ENCODE peak calls at places on chromosomes 3 and 15, in four cellular contexts. U is astrocyte of the cerebellum, S is choroid plexus epithelial cell, M is natural killer cell. D is an unnamed sample.

GRCh38 chr15:90866161-90866715 is 2.1 kb upstream of the FURIN start:
- DNase-seq in U (no peak), S (no peak), M (no peak), D (no peak)

GRCh38 chr3:172192830-172193415 is 153.5 kb downstream of the FNDC3B start:
- DNase-seq in U (no peak), S (no peak), M (no peak), D (no peak)

GRCh38 chr3:170740726-170741591 is 129.0 kb downstream of the RPL22L1 start:
- DNase-seq in U (peak), S (peak), M (no peak), D (peak)

GRCh38 chr3:194775266-194775665 is 89.6 kb downstream of the FAM43A start:
- DNase-seq in U (no peak), S (no peak), M (no peak), D (no peak)

GRCh38 chr3:73848173-73848751 is 223.5 kb upstream of the PDZRN3 start:
- DNase-seq in U (peak), S (peak), M (no peak), D (peak)

GRCh38 chr15:74326759-74327158 is 40.7 kb downstream of the CYP11A1 start:
- DNase-seq in U (no peak), S (peak), M (no peak), D (no peak)

GRCh38 chr15:57319919-57320542 is 56.3 kb upstream of the CGNL1 start:
- DNase-seq in U (no peak), S (no peak), M (no peak), D (no peak)

GRCh38 chr3:194993896-194994295 is 277.1 kb downstream of the XXYLT1 start:
- DNase-seq in U (no peak), S (no peak), M (no peak), D (no peak)

GRCh38 chr15:66293419-66294156 is at the start of gene DIS3L:
- DNase-seq in U (no peak), S (peak), M (peak), D (peak)

DNA sequence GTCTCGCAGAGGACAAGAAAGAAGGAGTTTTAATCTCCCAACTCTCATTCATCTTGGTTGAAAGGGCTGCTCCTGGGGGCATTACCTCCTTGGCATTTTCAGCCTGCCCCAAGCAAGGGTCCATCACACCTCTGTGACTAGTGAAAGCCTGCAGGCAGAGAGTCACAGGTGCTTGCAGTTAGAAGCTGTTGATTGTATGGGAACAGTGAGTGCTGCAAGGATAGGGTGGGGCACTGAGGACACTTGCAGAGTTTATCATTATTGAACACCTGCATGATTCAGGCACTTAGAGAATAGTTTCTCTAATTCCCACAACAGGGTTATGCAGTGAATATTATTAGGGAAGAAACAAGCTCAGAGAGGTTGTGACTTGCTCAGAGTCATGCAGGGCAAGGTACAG is 41.7 kb upstream of the IGF2BP2 start:
- DNase-seq in U (no peak), S (no peak), M (no peak), D (no peak)
- TF ChIP-seq CTCF in U (no peak), S (no peak), M (no peak), D (no peak)

GRCh38 chr3:179027326-179027900 is 44.2 kb downstream of the ZMAT3 start:
- DNase-seq in U (no peak), S (peak), M (no peak), D (peak)
- TF ChIP-seq CTCF in U (no peak), S (peak), M (no peak), D (peak)

GRCh38 chr3:63661242-63661641 is 8.8 kb downstream of the SNTN start:
- DNase-seq in U (no peak), S (peak), M (no peak), D (no peak)
- TF ChIP-seq CTCF in U (no peak), S (peak), M (no peak), D (peak)

GRCh38 chr15:101019351-101019750 is 100.2 kb downstream of the LRRK1 start:
- DNase-seq in U (no peak), S (no peak), M (no peak), D (no peak)

GRCh38 chr15:101016581-101016980 is 97.4 kb downstream of the LRRK1 start:
- DNase-seq in U (no peak), S (no peak), M (no peak), D (no peak)

GRCh38 chr15:101017935-101018849 is 99.0 kb downstream of the LRRK1 start:
- DNase-seq in U (no peak), S (peak), M (no peak), D (no peak)

GRCh38 chr15:101014921-101015841 is 96.0 kb downstream of the LRRK1 start:
- DNase-seq in U (peak), S (peak), M (peak), D (peak)

GRCh38 chr15:101017041-101017754 is 98.0 kb downstream of the LRRK1 start:
- DNase-seq in U (no peak), S (peak), M (no peak), D (no peak)
- TF ChIP-seq CTCF in U (no peak), S (peak), M (no peak), D (peak)

DNA sequence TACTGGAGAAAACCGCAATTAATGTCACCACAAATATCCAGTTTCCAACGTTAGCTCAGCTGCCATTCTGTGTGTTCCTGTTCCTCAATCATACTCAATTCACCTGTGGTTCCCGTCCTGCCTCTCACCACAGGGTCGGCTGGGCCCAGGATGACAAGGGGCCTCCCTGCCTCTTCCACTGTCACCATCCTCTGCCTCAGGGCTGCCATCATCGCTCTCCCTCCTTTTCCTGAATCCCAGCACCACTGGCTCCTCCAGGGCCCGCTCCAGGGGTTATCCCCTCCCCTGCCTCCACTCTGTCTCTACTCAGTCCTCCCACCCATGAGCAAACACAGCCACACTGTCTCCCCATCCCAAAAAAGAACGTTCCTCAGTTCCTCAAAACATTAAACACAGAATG is 170.9 kb upstream of the NSMCE3 start:
- DNase-seq in U (no peak), S (no peak), M (no peak), D (no peak)
- TF ChIP-seq CTCF in U (no peak), S (no peak), M (no peak), D (no peak)

D was measured in astrocyte of the spinal cord.